ENCODE peak calls at places on chromosomes 7 and 10, in ten cellular contexts. P is IMR-90, L is AG04450, Y is epithelial cell of esophagus, F is cardiac fibroblast, V is psoas muscle, D is foreskin fibroblast, U is uterus, H is A549, G is tibial artery. O is an unnamed sample.

GRCh38 chr7:155951554-155952158 is 139.4 kb upstream of the SHH start:
- DNase-seq in P (peak), L (peak), Y (peak), F (peak), V (no peak), D (no peak), U (no peak), H (peak), G (no peak), O (no peak)

GRCh38 chr10:121535381-121535780 is 62.9 kb downstream of the FGFR2 start:
- DNase-seq in P (no peak), L (no peak), Y (no peak), F (no peak), V (no peak), D (no peak), U (no peak), H (no peak), G (no peak), O (no peak)

GRCh38 chr7:158018061-158018796 is 569.4 kb downstream of the PTPRN2 start:
- DNase-seq in P (no peak), L (no peak), Y (no peak), F (no peak), V (no peak), D (no peak), U (no peak), H (no peak), G (peak), O (no peak)

GRCh38 chr7:112905950-112906349 is 115.8 kb upstream of the TMEM168 start:
- DNase-seq in P (no peak), L (no peak), Y (peak), F (peak), V (no peak), D (no peak), U (no peak), H (no peak), G (no peak), O (no peak)

GRCh38 chr10:110458583-110458920 is 39.2 kb upstream of the DUSP5 start:
- DNase-seq in P (no peak), L (no peak), Y (no peak), F (no peak), V (no peak), D (no peak), U (peak), H (no peak), G (no peak), O (no peak)

GRCh38 chr7:94301024-94301588 is 93.6 kb upstream of the COL1A2 start:
- DNase-seq in P (peak), L (peak), Y (peak), F (peak), V (peak), D (peak), U (peak), H (peak), G (peak), O (peak)

GRCh38 chr10:132961-133898 is 2.0 kb upstream of the ZMYND11 start:
- DNase-seq in P (peak), L (no peak), Y (peak), F (peak), V (no peak), D (peak), U (no peak), H (no peak), G (no peak), O (no peak)

GRCh38 chr7:137343483-137343841 is at the start of gene PTN:
- DNase-seq in P (peak), L (peak), Y (peak), F (peak), V (no peak), D (peak), U (peak), H (no peak), G (peak), O (peak)

GRCh38 chr10:124001391-124002260 is 91.8 kb downstream of the CHST15 start:
- DNase-seq in P (no peak), L (no peak), Y (no peak), F (no peak), V (no peak), D (no peak), U (no peak), H (no peak), G (no peak), O (no peak)

GRCh38 chr7:37081436-37081835 is 357.1 kb upstream of the AOAH start:
- DNase-seq in P (no peak), L (no peak), Y (peak), F (peak), V (no peak), D (no peak), U (peak), H (no peak), G (no peak), O (no peak)

GRCh38 chr10:12419279-12419847 is 70.0 kb downstream of the CAMK1D start:
- DNase-seq in P (peak), L (peak), Y (peak), F (peak), V (peak), D (peak), U (peak), H (no peak), G (peak), O (peak)

GRCh38 chr7:17934094-17934493 is 6.2 kb downstream of the SNX13 start:
- DNase-seq in P (no peak), L (no peak), Y (no peak), F (no peak), V (no peak), D (no peak), U (no peak), H (no peak), G (no peak), O (no peak)

GRCh38 chr7:100372256-100372655 is 1.0 kb upstream of the PILRA start:
- DNase-seq in P (peak), L (peak), Y (peak), F (peak), V (peak), D (peak), U (no peak), H (no peak), G (no peak), O (no peak)

GRCh38 chr10:82136103-82136502 is 261.1 kb downstream of the NRG3 start:
- DNase-seq in P (no peak), L (no peak), Y (no peak), F (no peak), V (no peak), D (no peak), U (no peak), H (no peak), G (no peak), O (no peak)

GRCh38 chr10:120381924-120382323 is 75.1 kb upstream of the PLPP4 start:
- DNase-seq in P (no peak), L (no peak), Y (no peak), F (no peak), V (no peak), D (no peak), U (no peak), H (no peak), G (no peak), O (no peak)

GRCh38 chr10:101565370-101565900 is 22.6 kb downstream of the POLL start:
- DNase-seq in P (no peak), L (no peak), Y (no peak), F (no peak), V (peak), D (no peak), U (no peak), H (no peak), G (no peak), O (no peak)

GRCh38 chr10:71389768-71390434 is 6.8 kb upstream of the CDH23 start:
- DNase-seq in P (no peak), L (no peak), Y (no peak), F (no peak), V (no peak), D (no peak), U (no peak), H (no peak), G (no peak), O (no peak)

GRCh38 chr7:155973451-155973997 is 161.3 kb upstream of the SHH start:
- DNase-seq in P (no peak), L (no peak), Y (no peak), F (no peak), V (no peak), D (no peak), U (no peak), H (no peak), G (no peak), O (no peak)

GRCh38 chr10:5840314-5841307 is 27.4 kb upstream of the GDI2 start:
- DNase-seq in P (no peak), L (no peak), Y (no peak), F (peak), V (peak), D (no peak), U (no peak), H (no peak), G (no peak), O (no peak)

GRCh38 chr7:131948434-131949053 is 392.1 kb upstream of the PODXL start:
- DNase-seq in P (no peak), L (no peak), Y (peak), F (no peak), V (no peak), D (peak), U (no peak), H (peak), G (peak), O (no peak)

GRCh38 chr7:143418681-143419458 is 10.2 kb upstream of the EPHA1 start:
- DNase-seq in P (no peak), L (no peak), Y (peak), F (no peak), V (no peak), D (no peak), U (no peak), H (no peak), G (no peak), O (no peak)

GRCh38 chr10:91694170-91694794 is 61.4 kb upstream of the PPP1R3C start:
- DNase-seq in P (peak), L (no peak), Y (peak), F (peak), V (no peak), D (no peak), U (no peak), H (peak), G (no peak), O (no peak)

GRCh38 chr10:110069502-110069982 is 61.8 kb downstream of the ADD3 start:
- DNase-seq in P (no peak), L (no peak), Y (no peak), F (no peak), V (no peak), D (no peak), U (no peak), H (no peak), G (no peak), O (no peak)

GRCh38 chr7:1845536-1846311 is 175.6 kb downstream of the ELFN1 start:
- DNase-seq in P (no peak), L (no peak), Y (no peak), F (no peak), V (peak), D (no peak), U (no peak), H (no peak), G (no peak), O (no peak)

GRCh38 chr10:71846816-71847215 is 4.2 kb downstream of the PSAP start:
- DNase-seq in P (no peak), L (no peak), Y (no peak), F (no peak), V (no peak), D (no peak), U (no peak), H (no peak), G (no peak), O (no peak)

GRCh38 chr10:26440091-26440445 is 1.9 kb downstream of the APBB1IP start:
- DNase-seq in P (no peak), L (no peak), Y (no peak), F (no peak), V (no peak), D (no peak), U (no peak), H (no peak), G (no peak), O (no peak)

GRCh38 chr7:75644599-75644998 is 94.1 kb downstream of the HIP1 start:
- DNase-seq in P (no peak), L (no peak), Y (no peak), F (peak), V (no peak), D (no peak), U (no peak), H (no peak), G (no peak), O (no peak)

GRCh38 chr10:96858706-96859050 is 26.6 kb downstream of the LCOR start:
- DNase-seq in P (no peak), L (no peak), Y (no peak), F (no peak), V (no peak), D (no peak), U (no peak), H (no peak), G (no peak), O (no peak)

GRCh38 chr7:13017881-13018280 is 330.4 kb downstream of the ARL4A start:
- DNase-seq in P (no peak), L (no peak), Y (peak), F (peak), V (no peak), D (no peak), U (no peak), H (no peak), G (no peak), O (no peak)

GRCh38 chr7:23106801-23107713 is 1.5 kb downstream of the KLHL7 start:
- DNase-seq in P (peak), L (no peak), Y (no peak), F (no peak), V (no peak), D (peak), U (no peak), H (no peak), G (no peak), O (no peak)

GRCh38 chr7:23107781-23108180 is 2.2 kb downstream of the KLHL7 start:
- DNase-seq in P (no peak), L (no peak), Y (no peak), F (no peak), V (no peak), D (no peak), U (no peak), H (no peak), G (no peak), O (no peak)

GRCh38 chr7:23106491-23106800 is 861 bp downstream of the KLHL7 start:
- DNase-seq in P (no peak), L (no peak), Y (no peak), F (no peak), V (no peak), D (no peak), U (no peak), H (no peak), G (no peak), O (no peak)

GRCh38 chr7:23105086-23105643 is 420 bp upstream of the KLHL7 start:
- DNase-seq in P (no peak), L (no peak), Y (no peak), F (no peak), V (no peak), D (no peak), U (no peak), H (no peak), G (no peak), O (no peak)

DNA sequence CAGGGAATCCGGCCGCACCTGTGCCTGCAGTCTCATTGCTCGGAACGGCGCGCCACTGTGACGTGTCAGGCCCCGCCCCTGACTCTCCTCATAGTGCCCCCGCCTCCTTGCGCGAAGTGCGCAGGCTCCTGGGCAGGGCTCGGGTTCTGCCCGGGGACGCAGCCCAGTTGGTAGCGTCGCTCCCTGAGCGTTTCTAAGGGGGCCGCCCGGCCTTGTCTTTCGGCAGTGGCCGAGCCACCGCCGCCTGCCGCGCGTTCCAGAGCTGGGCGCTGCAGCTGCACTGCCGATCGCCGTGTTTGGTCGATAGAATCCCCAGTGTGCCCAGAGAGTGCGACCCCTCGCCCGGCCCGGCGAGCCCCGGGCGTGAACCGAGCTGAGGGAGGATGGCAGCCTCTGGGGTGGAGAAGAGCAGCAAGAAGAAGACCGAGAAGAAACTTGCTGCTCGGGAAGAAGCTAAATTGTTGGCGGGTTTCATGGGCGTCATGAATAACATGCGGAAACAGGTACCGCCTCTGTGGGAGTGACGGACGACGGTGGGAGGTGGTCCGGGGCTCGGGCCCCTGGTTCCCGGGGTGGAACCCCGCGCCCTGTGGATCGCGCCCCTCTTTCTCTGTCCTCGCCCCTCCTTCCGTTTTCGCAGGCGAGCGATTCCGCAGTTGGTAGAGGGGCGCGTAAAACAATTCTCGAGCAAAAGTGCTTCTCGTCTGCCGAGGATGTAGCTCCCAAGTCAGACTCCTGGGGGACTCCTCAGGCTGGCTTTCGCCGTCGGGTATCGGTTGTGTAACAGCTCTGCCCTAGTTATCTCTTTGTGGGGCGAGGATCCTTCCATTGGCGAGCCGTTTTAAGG is at the start of gene KLHL7:
- DNase-seq in P (peak), L (peak), Y (peak), F (peak), V (peak), D (peak), U (peak), H (peak), G (peak), O (peak)
- TF ChIP-seq CTCF in P (peak), L (peak), Y (peak), F (peak), V (no peak), D (peak), U (peak), H (no peak), G (no peak), O (no peak)

GRCh38 chr10:3570855-3571266 is 214.1 kb downstream of the KLF6 start:
- DNase-seq in P (no peak), L (no peak), Y (no peak), F (no peak), V (peak), D (peak), U (no peak), H (no peak), G (peak), O (no peak)

GRCh38 chr10:3571310-3571825 is 213.6 kb downstream of the KLF6 start:
- DNase-seq in P (no peak), L (no peak), Y (no peak), F (no peak), V (no peak), D (no peak), U (no peak), H (no peak), G (no peak), O (no peak)

GRCh38 chr10:3570330-3570729 is 214.7 kb downstream of the KLF6 start:
- DNase-seq in P (no peak), L (no peak), Y (no peak), F (no peak), V (no peak), D (no peak), U (no peak), H (no peak), G (no peak), O (no peak)

GRCh38 chr10:3574451-3574850 is 210.6 kb downstream of the KLF6 start:
- DNase-seq in P (no peak), L (no peak), Y (no peak), F (no peak), V (no peak), D (no peak), U (no peak), H (no peak), G (no peak), O (no peak)

DNA sequence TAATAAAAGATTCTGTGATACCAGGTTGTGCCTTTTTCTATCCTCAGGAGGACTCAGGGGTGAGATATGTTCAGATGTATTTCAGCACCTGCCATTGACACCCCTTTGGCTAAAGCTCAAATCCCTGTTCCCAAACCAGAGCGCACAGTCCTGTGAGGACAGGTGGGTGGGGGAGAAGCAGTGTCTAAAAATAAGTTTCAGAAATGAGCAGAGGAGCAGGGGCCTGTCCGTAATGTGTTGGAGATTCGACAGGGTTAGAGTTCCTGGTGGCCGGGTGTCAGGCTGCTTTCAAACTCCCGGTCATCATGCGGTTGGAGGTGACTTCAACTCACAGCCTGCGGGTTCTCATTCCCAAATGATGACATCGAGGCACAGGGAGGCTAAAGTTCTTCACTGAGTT is 211.5 kb downstream of the KLF6 start:
- DNase-seq in P (no peak), L (no peak), Y (no peak), F (no peak), V (peak), D (no peak), U (no peak), H (no peak), G (no peak), O (no peak)
- H3K4me3 ChIP-seq in P (no peak), L (no peak), Y (no peak), F (no peak), V (no peak), D (no peak), U (no peak), H (no peak), G (no peak), O (no peak)

DNA sequence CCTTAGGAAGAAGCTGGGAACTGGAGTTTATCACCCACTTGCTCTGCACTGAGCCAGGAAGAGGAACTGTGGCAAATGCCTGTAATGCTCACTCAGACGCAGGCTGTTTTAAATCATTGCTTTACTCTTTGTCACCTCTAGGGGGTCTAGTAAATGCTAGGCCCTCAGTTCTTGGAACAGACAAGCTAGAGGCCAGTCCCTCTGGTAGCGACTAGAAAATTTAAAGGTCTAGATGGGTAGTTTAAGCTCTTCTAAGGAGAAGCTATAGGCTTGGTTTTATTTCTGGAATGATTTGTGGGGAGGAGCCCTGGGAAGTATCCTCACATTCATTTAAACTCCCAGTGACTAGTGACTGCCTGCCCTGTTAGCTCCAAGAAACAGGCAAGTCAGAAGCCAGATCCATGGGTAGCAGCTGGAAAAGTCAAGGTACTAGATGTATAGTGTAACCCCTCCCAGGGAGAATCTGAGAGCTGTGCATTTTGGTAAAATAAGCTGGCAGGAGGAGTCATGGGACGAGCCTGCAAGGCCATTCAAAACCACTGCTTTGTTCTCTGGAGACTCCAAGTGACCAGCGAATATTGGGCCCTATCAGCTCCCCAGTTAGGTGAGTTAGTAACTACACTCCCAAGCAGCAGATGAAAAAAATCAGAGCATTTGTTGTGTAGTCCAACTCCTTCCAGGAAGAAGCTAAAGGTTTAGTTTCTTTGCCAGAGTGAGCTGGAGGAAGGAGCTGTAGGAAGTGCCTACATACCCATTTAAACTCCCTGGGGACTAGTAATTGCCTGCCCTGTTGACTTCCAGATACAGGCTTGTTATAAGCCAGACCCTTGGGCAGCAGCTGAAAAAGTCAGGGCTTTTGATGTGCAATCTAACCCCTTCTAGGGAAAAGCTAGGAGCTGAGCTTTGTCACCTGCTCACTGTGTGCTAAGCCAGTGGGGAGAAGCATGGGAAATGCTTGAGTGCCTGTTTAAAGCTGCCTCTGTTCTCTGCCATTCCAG is 68.9 kb downstream of the DYNC1I1 start:
- DNase-seq in P (no peak), L (no peak), Y (peak), F (peak), V (no peak), D (no peak), U (no peak), H (peak), G (no peak), O (peak)
- TF ChIP-seq CTCF in P (no peak), L (peak), Y (peak), F (peak), V (no peak), D (peak), U (no peak), H (peak), G (no peak), O (peak)

GRCh38 chr10:31071232-31071999 is 39.8 kb upstream of the ZNF438 start:
- DNase-seq in P (peak), L (no peak), Y (peak), F (peak), V (no peak), D (peak), U (no peak), H (no peak), G (no peak), O (no peak)

GRCh38 chr10:31072453-31072852 is 40.8 kb upstream of the ZNF438 start:
- DNase-seq in P (no peak), L (no peak), Y (no peak), F (peak), V (no peak), D (no peak), U (no peak), H (no peak), G (no peak), O (no peak)

GRCh38 chr10:31075434-31075833 is 43.8 kb upstream of the ZNF438 start:
- DNase-seq in P (peak), L (peak), Y (peak), F (peak), V (no peak), D (peak), U (no peak), H (no peak), G (no peak), O (peak)

GRCh38 chr10:31076589-31076988 is 44.9 kb upstream of the ZNF438 start:
- DNase-seq in P (no peak), L (no peak), Y (peak), F (no peak), V (no peak), D (no peak), U (no peak), H (no peak), G (no peak), O (no peak)

GRCh38 chr10:31074357-31075065 is 42.8 kb upstream of the ZNF438 start:
- DNase-seq in P (no peak), L (no peak), Y (no peak), F (no peak), V (no peak), D (no peak), U (no peak), H (no peak), G (no peak), O (no peak)
- H3K4me3 ChIP-seq in P (no peak), L (no peak), Y (no peak), F (no peak), V (no peak), D (no peak), U (no peak), H (no peak), G (no peak), O (no peak)